ENCODE peak calls at places on chromosomes 5 and 9, in nine cellular contexts. V is IMR-90, H is endodermal cell, K is SK-N-SH, S is GM23248, A is K562, D is keratinocyte, T is neural progenitor cell, B is endothelial cell of umbilical vein. F is an unnamed sample.

GRCh38 chr9:96871176-96871575 is 16.9 kb upstream of the ZNF782 start:
- DNase-seq in K (no peak), S (peak; percentile 43), T (no peak), D (no peak), B (no peak), V (no peak), A (no peak), H (no peak), F (no peak)

GRCh38 chr9:69078581-69078980 is 43.0 kb downstream of the FXN start:
- DNase-seq in H (no peak), V (no peak), A (no peak), B (no peak), T (no peak), K (no peak), S (no peak), D (no peak), F (no peak)

GRCh38 chr5:16616536-16617271 is at the start of gene RETREG1:
- DNase-seq in H (peak; percentile 84), K (peak; percentile 89), V (no peak), D (no peak), S (peak; percentile 51), B (peak; percentile 8), T (peak; percentile 70), A (peak; percentile 64), F (peak; percentile 90)

GRCh38 chr5:66467564-66467963 is 128.6 kb upstream of the MAST4 start:
- DNase-seq in B (no peak), V (no peak), D (no peak), T (no peak), A (no peak), K (no peak), H (no peak), S (no peak), F (no peak)

GRCh38 chr5:109929371-109929770 is 239.6 kb downstream of the MAN2A1 start:
- DNase-seq in D (no peak), T (no peak), A (no peak), S (no peak), H (no peak), B (no peak), V (no peak), K (no peak), F (no peak)

GRCh38 chr5:132824426-132824825 is 6.0 kb downstream of the SHROOM1 start:
- DNase-seq in T (no peak), V (no peak), A (no peak), D (no peak), B (no peak), K (no peak), S (no peak), H (no peak), F (no peak)

GRCh38 chr5:135249658-135250057 is 149.4 kb downstream of the MACROH2A1 start:
- DNase-seq in S (peak; percentile 58), T (no peak), V (peak; percentile 66), H (peak; percentile 26), B (no peak), D (no peak), K (no peak), A (peak; percentile 46), F (no peak)

GRCh38 chr9:134329576-134329855 is 3.3 kb downstream of the RXRA start:
- DNase-seq in T (no peak), H (no peak), A (no peak), B (no peak), S (peak; percentile 37), K (no peak), D (no peak), V (no peak), F (no peak)

GRCh38 chr9:87592554-87593394 is 95.1 kb downstream of the DAPK1 start:
- DNase-seq in B (no peak), S (peak; percentile 86), T (no peak), K (no peak), A (peak; percentile 62), H (no peak), V (peak; percentile 69), D (no peak), F (peak; percentile 80)

GRCh38 chr5:176660530-176660859 is 13.2 kb downstream of the TSPAN17 start:
- DNase-seq in D (no peak), K (no peak), B (no peak), H (no peak), A (no peak), V (no peak), T (no peak), S (no peak), F (no peak)

GRCh38 chr9:38621434-38622082 is 1.2 kb upstream of the ANKRD18A start:
- DNase-seq in T (peak; percentile 62), D (no peak), V (no peak), B (no peak), A (no peak), H (peak; percentile 81), S (no peak), K (peak; percentile 67), F (peak; percentile 72)

GRCh38 chr5:76082790-76083554 is at the start of gene SV2C:
- DNase-seq in A (no peak), B (no peak), T (peak; percentile 75), S (peak; percentile 44), D (no peak), V (no peak), K (peak; percentile 89), H (peak; percentile 80), F (peak; percentile 57)

GRCh38 chr9:114186091-114186792 is 30.9 kb downstream of the COL27A1 start:
- DNase-seq in T (no peak), V (no peak), A (no peak), B (no peak), K (no peak), S (no peak), D (no peak), H (no peak), F (no peak)

GRCh38 chr5:13359326-13359725 is 585.2 kb downstream of the DNAH5 start:
- DNase-seq in S (peak; percentile 86), A (no peak), H (no peak), D (no peak), V (peak; percentile 45), B (peak; percentile 1), T (no peak), K (no peak), F (no peak)

GRCh38 chr9:111516061-111516465 is 8.9 kb upstream of the ZNF483 start:
- DNase-seq in D (no peak), H (peak; percentile 51), V (peak; percentile 18), S (no peak), B (no peak), K (no peak), T (no peak), A (no peak), F (no peak)

GRCh38 chr5:67181648-67182218 is 14.9 kb downstream of the CD180 start:
- DNase-seq in H (peak; percentile 60), S (no peak), K (no peak), D (no peak), A (no peak), V (no peak), B (no peak), T (peak; percentile 16), F (no peak)

GRCh38 chr9:129464972-129465833 is 155.7 kb downstream of the C9orf50 start:
- DNase-seq in A (no peak), K (no peak), S (peak; percentile 67), T (no peak), B (no peak), H (no peak), V (peak; percentile 60), D (no peak), F (peak; percentile 91)
- H3K9ac ChIP-seq in A (peak overlapping the region; percentile 80), K (no peak overlapping the region), S (peak overlapping the region; percentile 33), T (no peak overlapping the region), B (no peak overlapping the region), H (no peak overlapping the region), V (no peak overlapping the region), D (no peak overlapping the region), F (peak overlapping the region; percentile 16)

DNA sequence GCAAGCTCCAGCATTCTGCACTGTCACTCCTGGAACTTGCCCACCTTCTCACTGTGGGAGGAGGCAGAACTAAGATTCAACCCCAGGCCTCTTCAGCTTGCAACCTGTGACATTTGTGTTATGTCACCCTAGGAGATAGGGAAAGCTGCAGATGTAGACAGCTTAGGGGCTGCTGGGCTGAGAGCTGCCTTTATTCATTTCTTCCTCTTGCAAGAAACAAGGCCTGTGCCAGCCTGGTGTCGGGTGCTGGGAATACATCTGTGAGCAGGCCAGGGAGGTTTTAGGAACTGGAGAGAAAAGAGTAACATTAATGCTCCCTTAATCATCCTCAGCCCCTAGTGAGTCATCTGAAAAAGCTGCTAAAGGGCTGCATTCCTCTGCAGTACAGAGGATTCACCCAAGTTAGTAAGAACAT is 101.8 kb downstream of the FGF18 start:
- DNase-seq in T (peak; percentile 30), A (no peak), H (peak; percentile 83), K (peak; percentile 35), V (peak; percentile 92), D (peak; percentile 67), S (peak; percentile 97), B (peak; percentile 32), F (no peak)
- H3K9ac ChIP-seq in T (no peak overlapping the region), A (no peak overlapping the region), H (peak overlapping the region; percentile 4), K (peak overlapping the region; percentile 18), V (peak overlapping the region; percentile 54), D (no peak overlapping the region), S (peak overlapping the region; percentile 33), B (no peak overlapping the region), F (no peak overlapping the region)

DNA sequence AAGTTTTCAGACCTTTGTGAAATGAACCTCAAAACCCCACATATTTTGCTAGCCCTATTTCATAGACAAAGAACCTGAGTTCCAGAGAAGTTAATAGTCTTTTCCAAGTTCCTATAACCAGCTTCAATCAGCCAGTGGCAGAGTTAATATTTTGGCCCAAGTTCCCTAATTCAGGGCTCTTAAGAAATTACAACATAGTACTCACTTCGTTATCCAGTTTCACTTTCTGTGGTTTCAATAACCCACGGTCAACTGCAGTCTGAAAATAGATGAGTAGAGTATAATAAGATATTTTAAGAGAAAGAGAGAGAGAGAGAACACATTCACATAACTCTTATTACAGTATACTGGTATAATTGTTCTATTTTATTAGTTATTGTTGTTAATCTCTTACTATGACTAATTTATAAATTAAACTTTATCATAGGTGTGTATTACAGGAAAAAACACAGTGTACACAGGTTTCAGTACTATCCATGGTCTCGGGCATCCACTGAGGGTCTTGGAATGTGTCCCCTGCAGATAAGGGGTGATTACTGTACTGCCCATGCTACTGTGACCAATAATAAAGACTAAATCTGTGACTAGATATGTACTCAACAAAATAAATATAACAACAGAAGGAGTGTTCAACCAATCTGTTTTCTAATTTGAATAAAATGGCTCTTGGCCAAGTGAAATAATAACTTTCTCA is 9.3 kb upstream of the MYOT start:
- DNase-seq in T (no peak), D (no peak), V (peak; percentile 7), K (no peak), H (no peak), S (peak; percentile 49), B (no peak), A (no peak), F (no peak)
- H3K9ac ChIP-seq in T (no peak overlapping the region), D (no peak overlapping the region), V (no peak overlapping the region), K (no peak overlapping the region), H (no peak overlapping the region), S (peak overlapping the region; percentile 5), B (no peak overlapping the region), A (no peak overlapping the region), F (no peak overlapping the region)

DNA sequence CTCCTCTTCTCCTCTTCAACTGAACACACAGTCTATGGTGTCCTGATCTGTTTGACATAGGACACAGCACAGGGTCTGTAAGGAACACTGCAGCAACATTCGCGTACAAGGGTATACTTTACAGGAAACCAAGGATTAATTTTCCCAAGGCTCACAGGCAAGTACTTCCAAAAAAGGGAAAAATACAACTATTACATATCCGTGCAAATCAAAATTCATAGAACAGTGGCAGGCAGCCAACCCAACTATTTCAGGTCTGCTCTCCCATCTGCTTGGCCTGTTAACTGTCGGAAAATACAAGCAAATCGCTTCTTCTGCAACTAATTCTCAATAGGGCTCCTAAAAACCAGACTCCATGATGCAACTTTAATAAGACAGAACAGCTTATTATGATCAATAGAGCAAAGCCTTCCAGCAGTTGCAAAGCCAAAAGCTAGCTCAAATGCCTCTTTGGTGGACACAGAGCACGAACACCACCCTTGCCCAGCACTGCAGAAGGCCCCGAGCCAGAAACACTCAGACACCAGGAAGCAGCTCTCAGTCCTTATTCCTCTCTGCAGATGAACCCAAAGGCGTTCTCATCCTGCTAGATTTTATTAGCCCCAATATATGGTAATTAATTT is 69.0 kb downstream of the ZNF608 start:
- DNase-seq in H (no peak), B (peak; percentile 60), D (no peak), V (peak; percentile 47), K (peak; percentile 33), T (no peak), A (no peak), S (no peak), F (no peak)
- H3K9ac ChIP-seq in H (no peak overlapping the region), B (no peak overlapping the region), D (no peak overlapping the region), V (peak overlapping the region; percentile 46), K (no peak overlapping the region), T (no peak overlapping the region), A (no peak overlapping the region), S (no peak overlapping the region), F (no peak overlapping the region)

F was measured in kidney.